ENCODE peak calls at places on chromosome 1, in nine cellular contexts. X, K, B, L, C, P, M, N and D are unnamed samples.

GRCh38 chr1:211928993-211929637 is 98.6 kb upstream of the LPGAT1 start:
- DNase-seq in X (no peak), K (no peak), B (peak), L (peak), C (no peak), P (peak), M (no peak), N (no peak), D (peak)

GRCh38 chr1:1161683-1162079 is 12.0 kb upstream of the TTLL10 start:
- DNase-seq in X (no peak), K (no peak), B (no peak), L (no peak), C (no peak), P (no peak), M (no peak), N (no peak), D (no peak)

GRCh38 chr1:201702936-201703335 is 126.0 kb upstream of the IPO9 start:
- DNase-seq in X (peak), K (no peak), B (no peak), L (no peak), C (peak), P (peak), M (no peak), N (no peak), D (no peak)

GRCh38 chr1:231918239-231919015 is 291.8 kb downstream of the DISC1 start:
- DNase-seq in X (no peak), K (peak), B (no peak), L (no peak), C (no peak), P (no peak), M (no peak), N (no peak), D (no peak)

GRCh38 chr1:30041741-30042437 is 681.5 kb downstream of the MATN1 start:
- DNase-seq in X (no peak), K (no peak), B (no peak), L (no peak), C (no peak), P (no peak), M (no peak), N (no peak), D (no peak)

GRCh38 chr1:167342846-167343245 is 122.2 kb downstream of the POU2F1 start:
- DNase-seq in X (peak), K (no peak), B (peak), L (no peak), C (no peak), P (no peak), M (no peak), N (no peak), D (no peak)

GRCh38 chr1:24932284-24932683 is 2.2 kb upstream of the RUNX3 start:
- DNase-seq in X (no peak), K (peak), B (peak), L (peak), C (no peak), P (peak), M (no peak), N (no peak), D (no peak)

GRCh38 chr1:48082271-48082925 is 85.2 kb upstream of the TRABD2B start:
- DNase-seq in X (no peak), K (no peak), B (no peak), L (no peak), C (no peak), P (no peak), M (no peak), N (no peak), D (no peak)